ENCODE peak calls at places on chromosomes 12 and 14, in eight cellular contexts. F is mucosa of descending colon; N is heart right ventricle; R is left cardiac atrium; I is activated T-cell treated with anti-CD3 and anti-CD28 coated beads, Interleukin-2, amount 50 U/mL, for 4 hours; A is CD8-positive, alpha-beta T cell; T is left lung; C is T-helper 17 cell. M is an unnamed sample.

GRCh38 chr14:55098561-55098898 is 30.5 kb upstream of the LGALS3 start:
- ATAC-seq in F (no peak), N (no peak), R (no peak), I (no peak), A (no peak), T (no peak), C (no peak), M (no peak)

GRCh38 chr12:57726151-57726883 is 12.2 kb downstream of the AGAP2 start:
- ATAC-seq in F (peak; percentile 90), N (peak; percentile 80), R (peak; percentile 80), I (peak; percentile 47), A (peak; percentile 62), T (peak; percentile 86), C (peak; percentile 62), M (peak; percentile 72)

GRCh38 chr14:53327716-53328115 is 174.6 kb upstream of the DDHD1 start:
- ATAC-seq in F (no peak), N (no peak), R (peak; percentile 94), I (no peak), A (no peak), T (peak; percentile 24), C (no peak), M (no peak)

GRCh38 chr14:102746568-102747438 is 30.4 kb upstream of the TRAF3 start:
- ATAC-seq in F (no peak), N (no peak), R (no peak), I (no peak), A (no peak), T (no peak), C (no peak), M (no peak)

GRCh38 chr12:12909995-12910391 is 18.6 kb downstream of the GPRC5A start:
- ATAC-seq in F (peak; percentile 63), N (peak; percentile 66), R (peak; percentile 74), I (no peak), A (no peak), T (peak; percentile 55), C (no peak), M (no peak)

GRCh38 chr12:63963863-63964262 is 119.4 kb downstream of the SRGAP1 start:
- ATAC-seq in F (no peak), N (no peak), R (no peak), I (no peak), A (no peak), T (no peak), C (no peak), M (no peak)

GRCh38 chr12:6377667-6377994 is 2.3 kb upstream of the SCNN1A start:
- ATAC-seq in F (peak; percentile 35), N (peak; percentile 48), R (peak; percentile 44), I (no peak), A (no peak), T (peak; percentile 55), C (no peak), M (no peak)

GRCh38 chr14:76715927-76716200 is 45.4 kb upstream of the VASH1 start:
- ATAC-seq in F (no peak), N (no peak), R (peak; percentile 11), I (no peak), A (no peak), T (no peak), C (no peak), M (no peak)

GRCh38 chr14:23829736-23830474 is 123.7 kb upstream of the DHRS4 start:
- ATAC-seq in F (peak; percentile 95), N (no peak), R (peak; percentile 97), I (no peak), A (no peak), T (peak; percentile 84), C (no peak), M (no peak)

GRCh38 chr12:49017764-49018281 is 753 bp downstream of the PRKAG1 start:
- ATAC-seq in F (peak; percentile 1), N (peak; percentile 66), R (peak; percentile 45), I (peak; percentile 27), A (no peak), T (peak; percentile 12), C (no peak), M (peak; percentile 21)

GRCh38 chr12:14403711-14404164 is 38.3 kb downstream of the ATF7IP start:
- ATAC-seq in F (peak; percentile 88), N (peak; percentile 92), R (peak; percentile 87), I (no peak), A (peak; percentile 50), T (peak; percentile 89), C (peak; percentile 79), M (peak; percentile 50)

GRCh38 chr14:55285048-55285652 is 13.9 kb downstream of the FBXO34 start:
- ATAC-seq in F (no peak), N (peak; percentile 12), R (no peak), I (no peak), A (no peak), T (peak; percentile 43), C (no peak), M (no peak)

GRCh38 chr12:26699237-26699636 is 133.8 kb downstream of the ITPR2 start:
- ATAC-seq in F (no peak), N (no peak), R (no peak), I (no peak), A (no peak), T (no peak), C (no peak), M (no peak)

GRCh38 chr12:75390156-75390898 is 562 bp upstream of the GLIPR1L2 start:
- ATAC-seq in F (no peak), N (peak; percentile 1), R (no peak), I (no peak), A (no peak), T (peak; percentile 7), C (no peak), M (no peak)

GRCh38 chr14:88166616-88167015 is 156.5 kb downstream of the KCNK10 start:
- ATAC-seq in F (peak; percentile 83), N (no peak), R (peak; percentile 89), I (no peak), A (no peak), T (peak; percentile 22), C (no peak), M (no peak)

GRCh38 chr12:82329508-82329907 is 28.7 kb downstream of the CCDC59 start:
- ATAC-seq in F (peak; percentile 71), N (no peak), R (no peak), I (no peak), A (no peak), T (no peak), C (no peak), M (no peak)

GRCh38 chr14:100222219-100223093 is 16.5 kb upstream of the YY1 start:
- ATAC-seq in F (no peak), N (peak; percentile 16), R (peak; percentile 7), I (no peak), A (no peak), T (peak; percentile 7), C (no peak), M (peak; percentile 4)

GRCh38 chr14:54688229-54688628 is 121.3 kb downstream of the SAMD4A start:
- ATAC-seq in F (no peak), N (no peak), R (no peak), I (peak; percentile 32), A (no peak), T (no peak), C (no peak), M (no peak)

GRCh38 chr12:116577149-116577548 is 18.0 kb downstream of the MAP1LC3B2 start:
- ATAC-seq in F (no peak), N (no peak), R (no peak), I (no peak), A (no peak), T (no peak), C (no peak), M (no peak)

GRCh38 chr14:102507026-102507860 is 2.3 kb downstream of the ANKRD9 start:
- ATAC-seq in F (no peak), N (no peak), R (no peak), I (no peak), A (no peak), T (no peak), C (no peak), M (no peak)

GRCh38 chr14:95290769-95291440 is 28.8 kb downstream of the CLMN start:
- ATAC-seq in F (peak; percentile 93), N (peak; percentile 90), R (peak; percentile 79), I (no peak), A (no peak), T (no peak), C (no peak), M (no peak)

GRCh38 chr14:46686652-46687051 is 35.1 kb upstream of the RPL10L start:
- ATAC-seq in F (no peak), N (no peak), R (no peak), I (no peak), A (no peak), T (no peak), C (no peak), M (no peak)

GRCh38 chr12:132427999-132428871 is 61.7 kb upstream of the FBRSL1 start:
- ATAC-seq in F (peak; percentile 40), N (no peak), R (no peak), I (no peak), A (no peak), T (no peak), C (no peak), M (no peak)

GRCh38 chr12:116361404-116362223 is 84.1 kb upstream of the MED13L start:
- ATAC-seq in F (peak; percentile 11), N (no peak), R (no peak), I (no peak), A (no peak), T (no peak), C (no peak), M (peak; percentile 28)

GRCh38 chr14:38496092-38496491 is 240.2 kb upstream of the CLEC14A start:
- ATAC-seq in F (no peak), N (no peak), R (no peak), I (no peak), A (no peak), T (no peak), C (no peak), M (no peak)

GRCh38 chr12:93483151-93483807 is 16.0 kb downstream of the MRPL42 start:
- ATAC-seq in F (peak; percentile 94), N (no peak), R (no peak), I (no peak), A (no peak), T (no peak), C (no peak), M (no peak)

GRCh38 chr14:93901813-93902212 is 25.3 kb upstream of the FAM181A start:
- ATAC-seq in F (no peak), N (no peak), R (no peak), I (no peak), A (no peak), T (no peak), C (no peak), M (no peak)

GRCh38 chr12:66255737-66256136 is 46.6 kb upstream of the HELB start:
- ATAC-seq in F (no peak), N (no peak), R (no peak), I (no peak), A (no peak), T (no peak), C (no peak), M (no peak)

GRCh38 chr14:77641207-77641533 is 24.7 kb upstream of the SPTLC2 start:
- ATAC-seq in F (peak; percentile 64), N (peak; percentile 22), R (peak; percentile 9), I (no peak), A (no peak), T (no peak), C (peak; percentile 23), M (peak; percentile 45)

GRCh38 chr12:76914102-76914859 is 35.5 kb upstream of the CSRP2 start:
- ATAC-seq in F (no peak), N (no peak), R (no peak), I (no peak), A (no peak), T (no peak), C (no peak), M (no peak)

GRCh38 chr12:26826437-26826836 is 6.6 kb downstream of the ITPR2 start:
- ATAC-seq in F (no peak), N (no peak), R (no peak), I (peak; percentile 34), A (no peak), T (no peak), C (no peak), M (no peak)

GRCh38 chr14:35688427-35688826 is 120.7 kb downstream of the RALGAPA1 start:
- ATAC-seq in F (no peak), N (no peak), R (no peak), I (no peak), A (no peak), T (no peak), C (no peak), M (no peak)

GRCh38 chr12:121893901-121894540 is 5.4 kb downstream of the PSMD9 start:
- ATAC-seq in F (peak; percentile 67), N (no peak), R (peak; percentile 56), I (peak; percentile 71), A (peak; percentile 22), T (peak; percentile 67), C (peak; percentile 17), M (no peak)

GRCh38 chr14:66595394-66595793 is 87.4 kb downstream of the GPHN start:
- ATAC-seq in F (no peak), N (no peak), R (no peak), I (no peak), A (no peak), T (no peak), C (no peak), M (no peak)